ENCODE peak calls at places on chromosomes 6 and 20, in eight cellular contexts. T is WERI-Rb-1; E is brain microvascular endothelial cell; G is heart left ventricle; D is cardiac muscle cell; Q is foreskin keratinocyte; B is CD8-positive, alpha-beta T cell; K is neural progenitor cell. M is an unnamed sample.

GRCh38 chr6:116159782-116160524 is 34.0 kb upstream of the COL10A1 start:
- DNase-seq in D (no peak), E (no peak), K (no peak), G (no peak), B (no peak), T (no peak), Q (peak; percentile 20), M (no peak)

GRCh38 chr20:57323034-57323433 is 6.6 kb upstream of the SPO11 start:
- DNase-seq in D (peak; percentile 37), K (peak; percentile 83), E (peak; percentile 5), T (peak; percentile 83), B (no peak), Q (peak; percentile 28), G (no peak), M (no peak)

GRCh38 chr6:71502961-71503360 is 214.3 kb downstream of the OGFRL1 start:
- DNase-seq in K (no peak), Q (no peak), E (no peak), B (no peak), D (no peak), T (no peak), G (no peak), M (no peak)

GRCh38 chr6:79313254-79313653 is 78.8 kb upstream of the HMGN3 start:
- DNase-seq in G (no peak), D (no peak), K (no peak), T (no peak), Q (peak; percentile 99), B (no peak), E (no peak), M (no peak)

GRCh38 chr6:158619922-158620801 is 24.4 kb downstream of the DYNLT1 start:
- DNase-seq in T (no peak), K (no peak), G (no peak), D (peak; percentile 12), Q (no peak), B (no peak), E (no peak), M (no peak)

GRCh38 chr20:41818369-41818768 is 200.2 kb upstream of the CHD6 start:
- DNase-seq in B (no peak), E (no peak), Q (no peak), T (no peak), D (no peak), G (no peak), K (no peak), M (no peak)

GRCh38 chr6:72869621-72870020 is 247.8 kb downstream of the KCNQ5 start:
- DNase-seq in B (no peak), T (no peak), E (no peak), Q (no peak), K (no peak), D (no peak), G (no peak), M (no peak)

GRCh38 chr6:99589290-99589672 is 17.4 kb upstream of the PRDM13 start:
- DNase-seq in E (no peak), B (no peak), D (no peak), G (no peak), T (no peak), Q (no peak), K (peak; percentile 64), M (no peak)

GRCh38 chr20:21063276-21063675 is 42.9 kb downstream of the LINC00237 start:
- DNase-seq in T (no peak), B (no peak), D (no peak), E (no peak), G (no peak), K (no peak), Q (no peak), M (no peak)

GRCh38 chr6:4585682-4586468 is 190.3 kb upstream of the CDYL start:
- DNase-seq in E (no peak), Q (peak; percentile 58), D (no peak), T (no peak), B (no peak), K (no peak), G (no peak), M (no peak)

GRCh38 chr6:144857086-144857485 is 572.0 kb downstream of the UTRN start:
- DNase-seq in E (no peak), T (no peak), B (no peak), Q (no peak), D (no peak), G (no peak), K (no peak), M (no peak)

GRCh38 chr6:131383421-131384411 is 189.3 kb upstream of the ARG1 start:
- DNase-seq in K (peak; percentile 16), T (peak; percentile 22), G (no peak), Q (no peak), D (no peak), B (no peak), E (no peak), M (no peak)

GRCh38 chr6:142376115-142376514 is 74.3 kb downstream of the ADGRG6 start:
- DNase-seq in T (no peak), E (no peak), B (no peak), K (no peak), G (no peak), Q (no peak), D (no peak), M (no peak)

GRCh38 chr6:53347250-53347920 is 1.4 kb downstream of the ELOVL5 start:
- DNase-seq in D (peak; percentile 48), B (peak; percentile 18), T (no peak), Q (peak; percentile 38), E (peak; percentile 18), K (no peak), G (no peak), M (peak; percentile 10)

GRCh38 chr6:4879724-4880372 is 103.6 kb downstream of the CDYL start:
- DNase-seq in G (no peak), E (no peak), Q (no peak), B (no peak), D (no peak), K (no peak), T (no peak), M (no peak)

GRCh38 chr6:13419422-13419821 is 68.0 kb downstream of the GFOD1 start:
- DNase-seq in D (no peak), E (no peak), K (no peak), G (no peak), B (no peak), T (no peak), Q (no peak), M (no peak)

GRCh38 chr6:170296746-170297576 is 6.1 kb upstream of the DLL1 start:
- DNase-seq in D (no peak), T (no peak), K (peak; percentile 89), B (no peak), G (no peak), E (no peak), Q (no peak), M (no peak)

GRCh38 chr6:95294047-95294446 is 283.3 kb upstream of the MANEA start:
- DNase-seq in K (no peak), D (no peak), Q (peak; percentile 94), E (no peak), B (no peak), G (no peak), T (no peak), M (no peak)

GRCh38 chr6:52019092-52019491 is 68.3 kb downstream of the PKHD1 start:
- DNase-seq in K (no peak), B (no peak), T (peak; percentile 22), G (no peak), D (no peak), E (no peak), Q (no peak), M (no peak)

GRCh38 chr20:34293589-34293988 is 9.6 kb downstream of the AHCY start:
- DNase-seq in T (no peak), Q (no peak), B (no peak), G (no peak), K (no peak), D (no peak), E (no peak), M (no peak)

GRCh38 chr20:34296468-34296867 is 6.7 kb downstream of the AHCY start:
- DNase-seq in T (no peak), G (no peak), D (no peak), E (no peak), K (no peak), Q (no peak), B (no peak), M (no peak)

GRCh38 chr20:34294563-34294962 is 8.6 kb downstream of the AHCY start:
- DNase-seq in G (no peak), Q (no peak), B (no peak), T (no peak), K (no peak), E (no peak), D (no peak), M (no peak)

GRCh38 chr20:34293119-34293518 is 10.0 kb downstream of the AHCY start:
- DNase-seq in G (no peak), K (no peak), B (no peak), Q (no peak), E (no peak), T (no peak), D (no peak), M (no peak)

DNA sequence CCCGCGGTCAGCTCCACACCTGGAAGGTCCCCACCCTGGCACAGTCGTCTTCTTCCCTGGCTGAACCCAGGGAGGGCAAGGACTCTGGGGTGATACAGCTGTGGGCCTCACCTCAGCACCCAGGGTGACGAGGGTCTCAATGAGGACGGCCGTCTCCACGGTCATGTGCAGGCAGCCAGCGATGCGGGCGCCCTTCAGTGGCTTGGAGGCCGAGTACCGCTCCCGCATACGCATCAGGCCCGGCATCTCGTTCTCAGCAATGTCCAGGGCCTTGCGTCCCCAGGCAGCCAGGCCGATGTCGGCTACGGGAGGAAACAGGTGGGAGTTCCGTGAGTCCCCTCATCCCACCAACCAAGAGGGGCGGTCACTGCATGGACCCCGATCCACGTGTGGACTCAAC is 7.9 kb downstream of the AHCY start:
- DNase-seq in D (no peak), B (no peak), G (no peak), Q (no peak), K (no peak), E (no peak), T (no peak), M (no peak)
- H3K27ac ChIP-seq in D (no peak overlapping the region), B (no peak overlapping the region), G (no peak overlapping the region), Q (no peak overlapping the region), K (no peak overlapping the region), E (no peak overlapping the region), T (no peak overlapping the region), M (no peak overlapping the region)

DNA sequence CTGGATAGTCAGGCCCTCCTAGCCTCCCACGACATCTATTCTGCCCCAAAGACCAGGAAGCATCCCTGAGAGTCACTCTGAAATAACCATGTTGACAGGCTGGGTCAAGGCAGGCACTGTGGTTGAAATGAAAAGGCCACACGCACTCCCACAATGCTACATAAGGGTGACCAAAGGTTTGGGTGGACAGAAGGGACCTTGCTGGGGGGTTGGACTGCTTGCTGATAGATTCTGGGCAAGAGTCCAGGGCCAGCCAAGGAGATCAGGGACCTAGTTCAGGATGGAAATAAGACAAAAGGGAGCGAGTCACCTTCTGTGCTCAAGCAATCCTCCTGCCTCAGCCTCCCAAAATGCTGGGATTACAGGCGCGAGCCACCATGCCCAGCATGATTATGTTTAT is 32.5 kb upstream of the DSN1 start:
- DNase-seq in E (no peak), G (no peak), T (no peak), K (no peak), Q (no peak), D (no peak), B (no peak), M (no peak)
- TF ChIP-seq CTCF in E (no peak), G (no peak), T (no peak), K (no peak), Q (no peak), D (no peak), B (no peak), M (no peak)

GRCh38 chr20:31838646-31839292 is 6.6 kb downstream of the FOXS1 start:
- DNase-seq in E (peak; percentile 43), G (no peak), K (no peak), Q (no peak), T (no peak), B (no peak), D (peak; percentile 86), M (no peak)
- H3K27ac ChIP-seq in E (peak overlapping the region; percentile 35), G (peak overlapping the region; percentile 58), K (no peak overlapping the region), Q (no peak overlapping the region), T (no peak overlapping the region), B (no peak overlapping the region), D (no peak overlapping the region), M (no peak overlapping the region)

GRCh38 chr6:132961610-132962009 is 147.2 kb downstream of the RPS12 start:
- DNase-seq in G (no peak), E (no peak), B (no peak), Q (no peak), D (no peak), K (peak; percentile 23), T (no peak), M (no peak)
- TF ChIP-seq CTCF in G (no peak), E (peak; percentile 36), B (no peak), Q (peak; percentile 22), D (peak; percentile 12), K (peak; percentile 30), T (peak; percentile 20), M (no peak)